ENCODE peak calls at places on chromosomes 13 and 19, in six cellular contexts. W is pancreas, I is sigmoid colon, S is uterus, M is thoracic aorta, Z is cardiac muscle cell. B is an unnamed sample. For H3K36me3, the result is how much of the 10 kb centered on the place peaks cover.

GRCh38 chr13:98513837-98514236 is 63.1 kb downstream of the STK24 start:
- DNase-seq in W (no peak), I (no peak), S (no peak), M (no peak), Z (no peak), B (no peak)

GRCh38 chr13:99226493-99226892 is 25.8 kb downstream of the UBAC2 start:
- DNase-seq in W (no peak), I (no peak), S (no peak), M (no peak), Z (no peak), B (no peak)

GRCh38 chr13:40681341-40682051 is 15.1 kb upstream of the FOXO1 start:
- DNase-seq in W (no peak), I (no peak), S (no peak), M (no peak), Z (peak), B (no peak)

GRCh38 chr19:12665281-12665573 is 1.3 kb downstream of the MAN2B1 start:
- DNase-seq in W (no peak), I (no peak), S (no peak), M (no peak), Z (no peak), B (peak)

GRCh38 chr13:32984857-32985626 is 31.2 kb upstream of the KL start:
- DNase-seq in W (no peak), I (peak), S (no peak), M (no peak), Z (no peak), B (no peak)

GRCh38 chr13:100944791-100945345 is 270.3 kb upstream of the TMTC4 start:
- DNase-seq in W (no peak), I (no peak), S (no peak), M (no peak), Z (no peak), B (no peak)

GRCh38 chr19:43524922-43525835 is 1.8 kb downstream of the ETHE1 start:
- DNase-seq in W (peak), I (peak), S (peak), M (peak), Z (peak), B (no peak)

GRCh38 chr19:14031719-14032480 is at the start of gene IL27RA:
- DNase-seq in W (peak), I (peak), S (peak), M (no peak), Z (peak), B (no peak)

GRCh38 chr13:23160241-23161175 is 20.3 kb upstream of the SGCG start:
- DNase-seq in W (no peak), I (no peak), S (no peak), M (no peak), Z (peak), B (no peak)

GRCh38 chr13:44259045-44260042 is 114.3 kb upstream of the SERP2 start:
- DNase-seq in W (no peak), I (no peak), S (no peak), M (peak), Z (peak), B (no peak)

GRCh38 chr19:5073153-5073844 is 104.4 kb downstream of the KDM4B start:
- DNase-seq in W (no peak), I (no peak), S (no peak), M (no peak), Z (no peak), B (no peak)

GRCh38 chr13:23683084-23683483 is 112.9 kb downstream of the TNFRSF19 start:
- DNase-seq in W (no peak), I (no peak), S (no peak), M (no peak), Z (no peak), B (no peak)

GRCh38 chr13:36918246-36919060 is 1.6 kb downstream of the SMAD9 start:
- DNase-seq in W (no peak), I (no peak), S (no peak), M (no peak), Z (peak), B (no peak)

GRCh38 chr19:36115453-36116343 is at the start of gene TBCB:
- DNase-seq in W (peak), I (peak), S (no peak), M (peak), Z (peak), B (peak)

GRCh38 chr19:51573331-51573730 is 2.2 kb downstream of the ZNF175 start:
- DNase-seq in W (no peak), I (no peak), S (no peak), M (no peak), Z (peak), B (no peak)

GRCh38 chr13:98190889-98191444 is 13.9 kb upstream of the RNF113B start:
- DNase-seq in W (no peak), I (no peak), S (no peak), M (no peak), Z (no peak), B (no peak)

GRCh38 chr13:48504606-48505369 is 28.1 kb downstream of the RCBTB2 start:
- DNase-seq in W (no peak), I (no peak), S (no peak), M (no peak), Z (no peak), B (no peak)

GRCh38 chr13:75907044-75907443 is 270.9 kb downstream of the LMO7 start:
- DNase-seq in W (no peak), I (no peak), S (no peak), M (no peak), Z (no peak), B (no peak)

GRCh38 chr19:1523412-1524205 is at the start of gene PLK5:
- DNase-seq in W (no peak), I (no peak), S (no peak), M (no peak), Z (no peak), B (no peak)

GRCh38 chr13:75369986-75370385 is 112.0 kb downstream of the TBC1D4 start:
- DNase-seq in W (no peak), I (no peak), S (peak), M (no peak), Z (no peak), B (no peak)

GRCh38 chr19:3670258-3670795 is 29.9 kb downstream of the PIP5K1C start:
- DNase-seq in W (no peak), I (peak), S (peak), M (peak), Z (peak), B (peak)

GRCh38 chr13:95356916-95357315 is 55.7 kb upstream of the ABCC4 start:
- DNase-seq in W (no peak), I (peak), S (no peak), M (no peak), Z (no peak), B (no peak)

GRCh38 chr13:99987180-99988047 is 5.8 kb downstream of the ZIC2 start:
- DNase-seq in W (no peak), I (no peak), S (no peak), M (no peak), Z (no peak), B (no peak)

GRCh38 chr19:2834294-2834871 is 6.9 kb upstream of the ZNF555 start:
- DNase-seq in W (no peak), I (no peak), S (no peak), M (no peak), Z (no peak), B (no peak)

GRCh38 chr19:2636897-2637683 is 65.4 kb downstream of the GNG7 start:
- DNase-seq in W (peak), I (peak), S (peak), M (no peak), Z (peak), B (no peak)

GRCh38 chr13:28059214-28059613 is 41.2 kb downstream of the FLT3 start:
- DNase-seq in W (peak), I (no peak), S (no peak), M (no peak), Z (peak), B (no peak)

GRCh38 chr19:22918221-22918620 is 84.8 kb downstream of the ZNF728 start:
- DNase-seq in W (no peak), I (no peak), S (no peak), M (no peak), Z (no peak), B (no peak)

GRCh38 chr13:46739447-46740125 is 57.4 kb downstream of the ESD start:
- DNase-seq in W (no peak), I (no peak), S (no peak), M (no peak), Z (no peak), B (no peak)

GRCh38 chr19:15154002-15154612 is 46.7 kb downstream of the NOTCH3 start:
- DNase-seq in W (no peak), I (peak), S (no peak), M (no peak), Z (peak), B (no peak)

GRCh38 chr13:67341406-67341805 is 111.3 kb upstream of the PCDH9 start:
- DNase-seq in W (no peak), I (no peak), S (no peak), M (no peak), Z (no peak), B (no peak)

GRCh38 chr19:10325732-10326131 is 7.6 kb downstream of the RAVER1 start:
- DNase-seq in W (no peak), I (no peak), S (no peak), M (no peak), Z (no peak), B (no peak)
- H3K36me3 ChIP-seq in W (under half), I (half or more), S (under half), M (half or more), Z (half or more), B (half or more)

GRCh38 chr13:78430166-78430791 is 173.1 kb downstream of the POU4F1 start:
- DNase-seq in W (no peak), I (no peak), S (no peak), M (no peak), Z (no peak), B (no peak)
- H3K36me3 ChIP-seq in W (under half), I (under half), S (under half), M (under half), Z (under half), B (under half)

GRCh38 chr13:51370811-51371210 is 31.3 kb downstream of the SERPINE3 start:
- DNase-seq in W (no peak), I (no peak), S (no peak), M (no peak), Z (no peak), B (no peak)
- H3K36me3 ChIP-seq in W (under half), I (under half), S (under half), M (under half), Z (under half), B (half or more)

GRCh38 chr13:38381840-38382239 is 32.2 kb downstream of the UFM1 start:
- DNase-seq in W (no peak), I (no peak), S (no peak), M (no peak), Z (peak), B (no peak)
- H3K36me3 ChIP-seq in W (under half), I (under half), S (under half), M (under half), Z (under half), B (under half)

GRCh38 chr19:49654581-49654980 is 11.1 kb downstream of the IRF3 start:
- DNase-seq in W (no peak), I (no peak), S (no peak), M (no peak), Z (no peak), B (no peak)

GRCh38 chr19:49651029-49651825 is 9.2 kb downstream of the SCAF1 start:
- DNase-seq in W (no peak), I (peak), S (no peak), M (no peak), Z (no peak), B (no peak)

GRCh38 chr19:49653466-49653806 is 11.4 kb downstream of the SCAF1 start:
- DNase-seq in W (no peak), I (no peak), S (no peak), M (no peak), Z (no peak), B (no peak)

GRCh38 chr19:49652723-49653465 is 10.9 kb downstream of the SCAF1 start:
- DNase-seq in W (no peak), I (no peak), S (no peak), M (no peak), Z (no peak), B (no peak)

GRCh38 chr19:49651871-49652722 is 10.1 kb downstream of the SCAF1 start:
- DNase-seq in W (no peak), I (no peak), S (no peak), M (no peak), Z (no peak), B (no peak)
- H3K36me3 ChIP-seq in W (under half), I (half or more), S (under half), M (half or more), Z (under half), B (half or more)

GRCh38 chr19:58243351-58243750 is 14.6 kb downstream of the ZNF544 start:
- DNase-seq in W (no peak), I (no peak), S (no peak), M (no peak), Z (no peak), B (no peak)
- H3K36me3 ChIP-seq in W (under half), I (half or more), S (under half), M (half or more), Z (half or more), B (half or more)

GRCh38 chr13:110636053-110636475 is 20.7 kb downstream of the NAXD start:
- DNase-seq in W (no peak), I (no peak), S (no peak), M (no peak), Z (no peak), B (peak)
- H3K36me3 ChIP-seq in W (under half), I (under half), S (under half), M (half or more), Z (under half), B (half or more)

B was measured in suprapubic skin.